ENCODE peak calls at places on chromosomes 6 and 20, in nine cellular contexts. C is fibroblast of lung, H is tibial artery, O is spleen, J is gastrocnemius medialis, V is GM23338, W is Peyer's patch, T is IMR-90, I is mammary epithelial cell. R is an unnamed sample. For H3K36me3, the result is how much of the 10 kb centered on the place peaks cover.

GRCh38 chr20:48051810-48052491 is 266.7 kb upstream of the SULF2 start:
- DNase-seq in O (no peak), J (no peak), V (peak), T (peak), I (peak), H (no peak), C (peak), W (no peak), R (peak)

GRCh38 chr20:23141016-23141415 is 54.9 kb upstream of the CD93 start:
- DNase-seq in W (peak), O (no peak), V (no peak), C (peak), H (peak), T (no peak), J (no peak), I (no peak), R (no peak)

GRCh38 chr6:45477785-45478184 is 100.1 kb upstream of the SUPT3H start:
- DNase-seq in V (no peak), J (no peak), T (no peak), W (no peak), C (no peak), H (no peak), O (no peak), I (peak), R (peak)

GRCh38 chr6:16966821-16967817 is 134.7 kb upstream of the STMND1 start:
- DNase-seq in C (no peak), T (no peak), I (no peak), H (no peak), V (no peak), O (no peak), W (no peak), J (no peak), R (no peak)

GRCh38 chr6:43258180-43258579 is 14.9 kb downstream of the TTBK1 start:
- DNase-seq in J (no peak), W (no peak), T (no peak), O (peak), I (no peak), H (no peak), C (no peak), V (no peak), R (no peak)

GRCh38 chr6:167329014-167329413 is 4.1 kb downstream of the TTLL2 start:
- DNase-seq in H (no peak), I (no peak), J (no peak), O (no peak), T (no peak), C (no peak), V (peak), W (no peak), R (no peak)

GRCh38 chr6:169556238-169556637 is 145.6 kb downstream of the WDR27 start:
- DNase-seq in V (no peak), W (no peak), H (no peak), I (no peak), C (no peak), O (no peak), T (no peak), J (no peak), R (no peak)

GRCh38 chr6:16851044-16851540 is 89.8 kb upstream of the ATXN1 start:
- DNase-seq in I (no peak), J (no peak), V (no peak), H (no peak), T (no peak), O (no peak), W (no peak), C (no peak), R (no peak)

GRCh38 chr6:20877008-20877937 is 343.0 kb downstream of the CDKAL1 start:
- DNase-seq in O (no peak), I (peak), W (peak), C (peak), V (no peak), J (peak), H (peak), T (peak), R (peak)

GRCh38 chr6:75345413-75345812 is 60.8 kb upstream of the TMEM30A start:
- DNase-seq in W (no peak), T (no peak), V (no peak), H (no peak), I (no peak), O (no peak), C (no peak), J (no peak), R (no peak)

GRCh38 chr20:8346898-8347297 is 214.8 kb downstream of the PLCB1 start:
- DNase-seq in J (no peak), T (no peak), H (no peak), C (no peak), I (no peak), W (no peak), V (no peak), O (no peak), R (no peak)

GRCh38 chr6:54654376-54654775 is 192.2 kb upstream of the FAM83B start:
- DNase-seq in J (no peak), W (no peak), C (no peak), V (no peak), I (no peak), O (no peak), T (no peak), H (no peak), R (peak)

GRCh38 chr6:112044856-112045255 is 9.0 kb upstream of the CCN6 start:
- DNase-seq in T (peak), V (no peak), W (no peak), C (no peak), I (peak), O (no peak), J (no peak), H (no peak), R (peak)

GRCh38 chr20:57688864-57689263 is 21.0 kb downstream of the PMEPA1 start:
- DNase-seq in I (no peak), H (peak), C (no peak), V (no peak), J (no peak), O (no peak), T (no peak), W (no peak), R (no peak)

GRCh38 chr6:17905611-17906592 is 81.5 kb downstream of the KIF13A start:
- DNase-seq in W (no peak), H (no peak), J (no peak), I (peak), V (no peak), T (peak), C (peak), O (no peak), R (peak)

GRCh38 chr6:56329296-56330050 is 82.1 kb upstream of the COL21A1 start:
- DNase-seq in T (peak), O (no peak), I (no peak), J (no peak), W (no peak), C (peak), V (no peak), H (no peak), R (no peak)

GRCh38 chr6:107715523-107716321 is 108.4 kb downstream of the SCML4 start:
- DNase-seq in I (no peak), V (no peak), O (no peak), H (no peak), C (no peak), W (no peak), J (no peak), T (no peak), R (no peak)

GRCh38 chr6:114100421-114100820 is 129.5 kb upstream of the HDAC2 start:
- DNase-seq in V (no peak), I (no peak), C (peak), J (no peak), W (no peak), O (no peak), T (peak), H (no peak), R (peak)

GRCh38 chr6:111601875-111602274 is 3.8 kb downstream of the TRAF3IP2 start:
- DNase-seq in O (no peak), H (peak), J (peak), W (no peak), T (peak), I (no peak), V (no peak), C (peak), R (no peak)

GRCh38 chr6:68723128-68723527 is 88.0 kb downstream of the ADGRB3 start:
- DNase-seq in O (no peak), I (no peak), C (no peak), T (no peak), J (no peak), V (no peak), H (no peak), W (no peak), R (no peak)

GRCh38 chr6:144400321-144400720 is 115.2 kb downstream of the UTRN start:
- DNase-seq in H (no peak), C (no peak), V (no peak), I (no peak), O (no peak), T (no peak), J (no peak), W (no peak), R (no peak)

GRCh38 chr20:51021067-51022025 is 1.6 kb downstream of the KCNG1 start:
- DNase-seq in H (no peak), C (peak), T (peak), I (peak), W (peak), O (no peak), V (peak), J (no peak), R (peak)

GRCh38 chr20:21129861-21130260 is 4.0 kb downstream of the KIZ start:
- DNase-seq in H (no peak), O (no peak), W (no peak), J (no peak), V (peak), C (no peak), T (no peak), I (no peak), R (no peak)

GRCh38 chr20:415820-416322 is 7.8 kb downstream of the RBCK1 start:
- DNase-seq in O (peak), H (no peak), W (no peak), J (peak), T (no peak), I (no peak), V (no peak), C (peak), R (no peak)

GRCh38 chr6:27400877-27401642 is 12.5 kb downstream of the ZNF391 start:
- DNase-seq in W (no peak), T (no peak), H (no peak), J (no peak), O (no peak), C (no peak), I (no peak), V (no peak), R (no peak)

GRCh38 chr6:44494011-44494501 is 106.5 kb downstream of the CDC5L start:
- DNase-seq in O (no peak), H (no peak), T (peak), J (no peak), W (no peak), I (peak), V (no peak), C (peak), R (peak)

GRCh38 chr6:160917581-160917980 is 74.0 kb upstream of the MAP3K4 start:
- DNase-seq in I (no peak), C (no peak), W (no peak), T (no peak), J (no peak), V (no peak), H (no peak), O (no peak), R (no peak)

GRCh38 chr6:47420394-47421371 is 56.9 kb upstream of the CD2AP start:
- DNase-seq in W (no peak), I (peak), O (no peak), H (no peak), J (no peak), T (peak), C (peak), V (no peak), R (peak)

GRCh38 chr20:60788070-60788469 is 464.0 kb upstream of the CDH4 start:
- DNase-seq in V (no peak), H (no peak), T (no peak), W (no peak), O (no peak), J (no peak), I (no peak), C (no peak), R (no peak)

GRCh38 chr6:141123497-141123896 is 1009.2 kb upstream of the GJE1 start:
- DNase-seq in H (no peak), W (no peak), J (no peak), C (no peak), V (no peak), I (no peak), O (no peak), T (no peak), R (no peak)

GRCh38 chr6:144264270-144265060 is 20.7 kb upstream of the UTRN start:
- DNase-seq in W (no peak), I (peak), O (no peak), T (peak), C (peak), J (no peak), V (peak), H (no peak), R (peak)

GRCh38 chr6:6918216-6918983 is 189.4 kb upstream of the RREB1 start:
- DNase-seq in H (no peak), O (no peak), W (no peak), C (peak), J (no peak), V (no peak), T (peak), I (peak), R (peak)

GRCh38 chr6:157107915-157108651 is 215.2 kb downstream of the TMEM242 start:
- DNase-seq in I (peak), H (no peak), W (no peak), C (peak), T (peak), O (no peak), J (no peak), V (no peak), R (peak)

GRCh38 chr20:48025061-48025515 is 239.8 kb upstream of the SULF2 start:
- DNase-seq in C (peak), J (no peak), I (peak), T (peak), O (no peak), H (peak), W (no peak), V (peak), R (no peak)

GRCh38 chr6:70280462-70280861 is 22.4 kb downstream of the COL9A1 start:
- DNase-seq in V (peak), T (no peak), I (no peak), W (no peak), C (no peak), H (no peak), O (peak), J (no peak), R (no peak)

GRCh38 chr6:69026243-69026642 is 391.2 kb downstream of the ADGRB3 start:
- DNase-seq in W (no peak), T (peak), J (no peak), V (no peak), O (no peak), H (no peak), I (peak), C (no peak), R (peak)

GRCh38 chr20:32536861-32537656 is 48.1 kb downstream of the NOL4L start:
- DNase-seq in W (peak), H (no peak), J (no peak), O (peak), T (no peak), V (peak), I (no peak), C (no peak), R (no peak)

GRCh38 chr6:83696674-83697073 is 12.2 kb downstream of the SNAP91 start:
- DNase-seq in C (no peak), W (no peak), J (no peak), V (no peak), H (no peak), T (no peak), O (no peak), I (no peak), R (peak)

GRCh38 chr6:159606786-159607185 is 86.3 kb downstream of the SOD2 start:
- DNase-seq in W (no peak), T (peak), V (no peak), O (no peak), H (no peak), C (peak), I (no peak), J (no peak), R (no peak)

GRCh38 chr6:159604443-159604956 is 88.5 kb downstream of the SOD2 start:
- DNase-seq in I (no peak), C (no peak), J (no peak), O (no peak), V (no peak), H (no peak), T (no peak), W (no peak), R (no peak)

GRCh38 chr6:159609813-159610212 is 83.2 kb downstream of the SOD2 start:
- DNase-seq in J (no peak), T (no peak), H (no peak), W (no peak), O (no peak), V (no peak), C (peak), I (no peak), R (no peak)

GRCh38 chr6:159610881-159611280 is 82.2 kb downstream of the SOD2 start:
- DNase-seq in W (no peak), H (no peak), O (no peak), T (no peak), V (no peak), I (no peak), J (no peak), C (no peak), R (no peak)

GRCh38 chr6:159608961-159609673 is 83.9 kb downstream of the SOD2 start:
- DNase-seq in J (no peak), H (no peak), V (peak), I (peak), C (peak), T (peak), O (no peak), W (no peak), R (peak)
- TF ChIP-seq CTCF in J (peak), H (no peak), V (peak), I (peak), C (peak), T (peak), O (no peak), W (no peak), R (peak)

DNA sequence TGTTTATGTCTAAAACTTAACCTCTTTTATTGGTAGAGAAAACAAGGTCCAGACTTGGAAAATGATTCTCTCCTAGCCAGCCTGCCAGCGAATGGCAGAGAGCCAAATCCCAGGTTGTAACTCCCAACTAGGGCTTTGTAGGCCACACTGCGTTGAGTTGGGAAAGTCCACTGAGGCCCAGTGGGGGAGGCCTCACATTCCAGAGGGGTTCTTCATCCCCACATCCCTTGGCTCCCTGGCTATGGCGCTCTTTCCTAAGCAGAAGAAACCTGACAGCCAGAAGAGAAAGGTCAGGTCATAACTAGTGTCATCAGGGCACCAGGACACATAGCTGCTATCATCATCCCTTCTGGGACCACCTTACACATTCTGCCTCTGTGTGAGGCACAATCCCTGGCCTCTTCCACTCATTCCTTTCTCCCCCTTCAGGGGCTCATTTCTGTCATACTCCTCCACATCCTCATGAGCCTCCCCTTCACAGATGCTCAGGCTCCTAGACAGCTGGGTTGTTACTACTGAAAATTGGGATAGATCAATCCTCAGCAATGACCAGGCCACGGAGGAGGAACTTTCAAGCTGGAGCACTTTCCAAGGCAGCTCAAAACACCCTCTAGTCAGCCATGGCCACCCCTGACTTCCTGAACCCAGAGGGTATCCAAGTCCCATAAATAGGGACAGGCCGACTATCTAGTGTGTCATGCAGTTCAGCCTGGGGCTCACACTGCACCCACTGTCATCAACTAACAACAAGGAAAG is 48.6 kb downstream of the TCP11 start:
- DNase-seq in C (peak), T (peak), W (no peak), J (no peak), H (no peak), O (no peak), V (no peak), I (peak), R (peak)
- H3K4me3 ChIP-seq in C (no peak), T (no peak), W (no peak), J (no peak), H (no peak), O (no peak), V (no peak), I (no peak), R (no peak)

DNA sequence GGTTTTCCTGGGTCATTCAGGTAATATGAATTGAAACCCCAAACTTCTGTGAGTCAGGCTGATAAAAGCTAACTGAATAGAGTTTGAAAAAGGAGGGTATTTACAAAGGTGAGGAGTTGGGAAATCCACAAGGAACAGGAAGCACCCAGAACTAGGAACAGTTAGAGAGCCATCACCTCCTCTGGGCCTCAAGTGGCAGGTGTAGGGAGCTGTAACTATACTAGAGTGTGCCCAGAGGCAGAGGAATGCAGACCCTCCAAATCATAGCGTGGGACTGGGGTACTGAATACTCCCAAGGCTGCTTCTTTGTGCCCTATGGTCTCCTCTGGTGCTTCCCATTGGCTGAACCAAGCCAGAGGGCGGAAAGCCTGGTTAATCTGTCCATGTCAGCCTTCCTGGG is 18.3 kb downstream of the TRIM38 start:
- DNase-seq in O (no peak), T (no peak), W (no peak), J (no peak), H (no peak), I (no peak), V (peak), C (no peak), R (no peak)
- H3K36me3 ChIP-seq in O (half or more), T (half or more), W (under half), J (under half), H (half or more), I (under half), V (under half), C (under half), R (under half)

GRCh38 chr6:100472674-100473073 is 8.0 kb upstream of the SIM1 start:
- DNase-seq in C (no peak), O (no peak), V (peak), H (no peak), T (peak), J (no peak), I (peak), W (no peak), R (peak)
- TF ChIP-seq CTCF in C (no peak), O (no peak), V (no peak), H (no peak), T (no peak), J (no peak), I (peak), W (no peak), R (no peak)

GRCh38 chr6:133952815-133953633 is at the start of gene TBPL1:
- DNase-seq in H (peak), V (peak), I (peak), W (peak), J (peak), C (peak), T (peak), O (peak), R (peak)

GRCh38 chr6:133953634-133954415 is 801 bp downstream of the TBPL1 start:
- DNase-seq in C (no peak), T (no peak), H (no peak), I (no peak), O (no peak), J (no peak), V (peak), W (no peak), R (no peak)

GRCh38 chr6:133951881-133952814 is 876 bp upstream of the TBPL1 start:
- DNase-seq in C (peak), O (peak), V (peak), H (peak), I (peak), J (peak), T (peak), W (peak), R (peak)

GRCh38 chr6:133948472-133948871 is 4.6 kb upstream of the TBPL1 start:
- DNase-seq in J (no peak), T (no peak), V (no peak), C (no peak), H (no peak), I (no peak), O (no peak), W (no peak), R (no peak)

DNA sequence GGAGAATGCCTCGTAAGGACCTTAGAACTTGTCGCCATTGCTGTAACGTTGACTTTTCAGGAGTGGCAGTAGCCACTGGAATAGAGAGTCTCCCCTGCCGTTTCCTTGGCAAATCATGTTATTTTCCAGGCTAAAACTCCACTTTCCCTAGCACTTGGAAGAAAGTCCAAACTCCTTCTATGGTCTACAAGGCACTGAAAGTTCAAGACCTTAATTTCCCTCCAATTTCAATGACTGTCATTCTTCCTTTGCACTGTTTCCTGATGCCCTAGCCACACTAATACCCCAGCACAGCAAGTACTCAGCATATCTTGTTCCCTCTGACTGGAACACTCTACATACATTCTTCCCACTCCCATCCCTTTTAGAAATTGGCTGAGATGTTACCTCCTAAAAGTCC is 1.8 kb upstream of the TBPL1 start:
- DNase-seq in H (no peak), C (no peak), J (no peak), O (no peak), V (no peak), T (no peak), I (no peak), W (no peak), R (no peak)
- H3K4me3 ChIP-seq in H (peak), C (peak), J (peak), O (no peak), V (peak), T (peak), I (peak), W (peak), R (no peak)

R was measured in bronchial epithelial cell.